ENCODE peak calls at places on chromosomes 7 and 10, in seven cellular contexts. P, A, O, X, F, Y and E are unnamed samples.

GRCh38 chr7:32256376-32256775 is 186.2 kb upstream of the PDE1C start:
- DNase-seq in P (no peak), A (no peak), O (no peak), X (no peak), F (no peak), Y (no peak), E (no peak)

GRCh38 chr7:51175316-51175991 is 141.2 kb downstream of the COBL start:
- DNase-seq in P (no peak), A (peak; percentile 75), O (no peak), X (no peak), F (no peak), Y (no peak), E (no peak)

GRCh38 chr7:127587663-127588018 is 570 bp upstream of the ARF5 start:
- DNase-seq in P (peak; percentile 24), A (no peak), O (no peak), X (no peak), F (no peak), Y (no peak), E (no peak)

GRCh38 chr7:11533229-11533820 is 298.7 kb downstream of the THSD7A start:
- DNase-seq in P (no peak), A (no peak), O (no peak), X (no peak), F (no peak), Y (no peak), E (no peak)

GRCh38 chr7:74164985-74165456 is 9.1 kb upstream of the EIF4H start:
- DNase-seq in P (peak; percentile 65), A (peak; percentile 84), O (no peak), X (peak; percentile 62), F (no peak), Y (no peak), E (no peak)

GRCh38 chr7:39336457-39336856 is 229.7 kb upstream of the YAE1 start:
- DNase-seq in P (no peak), A (no peak), O (peak; percentile 8), X (peak; percentile 20), F (no peak), Y (no peak), E (no peak)

GRCh38 chr10:73873843-73874215 is 526 bp downstream of the CAMK2G start:
- DNase-seq in P (no peak), A (no peak), O (no peak), X (no peak), F (no peak), Y (no peak), E (no peak)

GRCh38 chr7:100687261-100687660 is 6.8 kb downstream of the GIGYF1 start:
- DNase-seq in P (no peak), A (no peak), O (no peak), X (no peak), F (no peak), Y (no peak), E (no peak)

GRCh38 chr10:21648040-21648439 is 114.0 kb downstream of the MLLT10 start:
- DNase-seq in P (no peak), A (no peak), O (no peak), X (no peak), F (no peak), Y (no peak), E (no peak)

GRCh38 chr7:140358024-140358770 is 40.1 kb downstream of the SLC37A3 start:
- DNase-seq in P (no peak), A (no peak), O (no peak), X (no peak), F (no peak), Y (no peak), E (no peak)

GRCh38 chr7:74094224-74095095 is 10.9 kb downstream of the LIMK1 start:
- DNase-seq in P (peak; percentile 91), A (peak; percentile 93), O (peak; percentile 85), X (peak; percentile 92), F (no peak), Y (peak; percentile 66), E (peak; percentile 91)

GRCh38 chr7:83731154-83731553 is 82.2 kb upstream of the SEMA3E start:
- DNase-seq in P (no peak), A (no peak), O (no peak), X (no peak), F (no peak), Y (no peak), E (no peak)

GRCh38 chr7:106057962-106058901 is 53.9 kb downstream of the SYPL1 start:
- DNase-seq in P (no peak), A (peak; percentile 62), O (no peak), X (no peak), F (no peak), Y (no peak), E (peak; percentile 76)

GRCh38 chr7:135147899-135148721 is at the start of gene TMEM140:
- DNase-seq in P (no peak), A (no peak), O (peak; percentile 76), X (peak; percentile 93), F (no peak), Y (no peak), E (peak; percentile 33)

GRCh38 chr10:974785-975074 is 13.5 kb upstream of the GTPBP4 start:
- DNase-seq in P (no peak), A (peak; percentile 24), O (no peak), X (no peak), F (no peak), Y (no peak), E (no peak)

GRCh38 chr7:34748244-34749039 is 90.4 kb downstream of the NPSR1 start:
- DNase-seq in P (peak; percentile 99), A (peak; percentile 74), O (peak; percentile 81), X (peak; percentile 50), F (no peak), Y (no peak), E (peak; percentile 85)

GRCh38 chr10:67767245-67767644 is 70.7 kb downstream of the DNAJC12 start:
- DNase-seq in P (no peak), A (no peak), O (no peak), X (no peak), F (no peak), Y (no peak), E (no peak)

GRCh38 chr7:44172352-44172751 is 16.9 kb downstream of the GCK start:
- DNase-seq in P (no peak), A (no peak), O (no peak), X (no peak), F (no peak), Y (no peak), E (no peak)

GRCh38 chr10:63554666-63555065 is 33.5 kb downstream of the REEP3 start:
- DNase-seq in P (no peak), A (no peak), O (no peak), X (peak; percentile 97), F (no peak), Y (peak; percentile 51), E (peak; percentile 12)

GRCh38 chr7:100504887-100505611 is 21.3 kb downstream of the NYAP1 start:
- DNase-seq in P (no peak), A (no peak), O (no peak), X (no peak), F (no peak), Y (no peak), E (no peak)

DNA sequence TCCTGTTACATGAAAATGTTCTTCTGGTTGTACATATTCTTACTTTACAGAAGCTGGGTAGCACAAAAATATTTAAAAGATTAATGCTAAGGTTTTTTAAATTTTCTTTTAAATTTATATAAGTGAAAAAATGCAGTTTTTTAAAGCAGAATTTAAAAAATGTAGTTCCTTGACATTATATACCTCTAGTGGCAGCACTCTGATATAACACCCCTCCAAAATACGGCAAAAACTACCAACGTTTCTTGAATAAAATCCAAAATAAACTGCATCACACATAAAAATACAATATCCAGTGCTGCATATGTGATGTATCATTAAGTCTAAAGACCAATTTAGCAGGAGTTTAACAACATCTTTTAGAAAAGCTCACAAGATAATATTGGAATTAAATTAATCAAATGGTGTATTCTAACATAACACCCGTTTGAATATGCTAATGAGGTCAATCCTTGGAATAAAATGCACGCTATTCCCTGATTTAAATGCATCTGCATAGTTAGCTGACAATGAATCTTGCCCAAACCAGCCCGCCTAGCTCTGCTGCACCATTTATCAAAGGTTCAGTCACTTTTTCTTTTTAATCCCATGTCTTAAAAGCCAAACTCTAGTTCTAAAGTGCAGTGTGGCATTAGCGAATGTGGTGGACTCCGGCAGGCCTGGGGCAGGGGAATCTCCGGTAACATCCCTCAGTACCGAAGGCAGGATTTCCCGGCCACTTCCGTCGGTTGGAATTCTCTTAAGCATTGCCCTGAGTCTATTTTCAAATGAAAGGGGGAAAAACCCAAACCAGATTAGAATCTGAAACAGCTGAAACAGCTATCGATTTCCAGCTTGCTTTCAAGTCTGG is 1.2 kb downstream of the TCERG1L start:
- DNase-seq in P (no peak), A (no peak), O (no peak), X (peak; percentile 22), F (no peak), Y (no peak), E (no peak)
- TF ChIP-seq CTCF in P (peak; percentile 43), A (peak; percentile 74), O (peak; percentile 48), X (no peak), F (peak; percentile 60), Y (no peak), E (no peak)

GRCh38 chr10:79068562-79069324 is at the start of gene ZMIZ1:
- DNase-seq in P (peak; percentile 97), A (peak; percentile 95), O (peak; percentile 93), X (peak; percentile 94), F (peak; percentile 74), Y (peak; percentile 75), E (peak; percentile 95)
- TF ChIP-seq CTCF in P (peak; percentile 29), A (peak; percentile 37), O (peak; percentile 11), X (peak; percentile 16), F (peak; percentile 32), Y (peak; percentile 7), E (peak; percentile 19)

DNA sequence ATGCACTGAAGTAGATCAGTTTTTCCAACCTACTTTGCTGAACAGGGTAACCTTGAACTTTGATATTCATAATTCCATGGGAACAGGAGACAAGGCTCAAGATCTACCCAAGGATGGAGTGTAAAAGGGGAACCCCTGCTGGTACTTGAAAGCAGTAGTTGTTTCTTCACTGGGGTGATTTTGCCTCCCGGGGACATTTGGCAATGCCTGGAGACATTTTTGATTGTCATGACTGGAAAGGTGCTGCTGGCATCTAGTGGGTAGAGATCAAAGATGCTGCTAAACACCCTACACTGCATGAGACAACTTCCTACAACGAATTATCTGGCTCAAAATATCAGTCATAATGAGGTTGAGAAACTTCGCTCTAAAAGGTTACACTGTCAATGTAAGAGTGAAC is 214.8 kb upstream of the CTBP2 start:
- DNase-seq in P (no peak), A (no peak), O (no peak), X (peak; percentile 5), F (no peak), Y (no peak), E (peak; percentile 39)
- TF ChIP-seq CTCF in P (no peak), A (no peak), O (no peak), X (no peak), F (no peak), Y (peak; percentile 17), E (peak; percentile 35)

GRCh38 chr7:157470699-157471098 is 133.9 kb downstream of the DNAJB6 start:
- DNase-seq in P (no peak), A (no peak), O (no peak), X (no peak), F (no peak), Y (no peak), E (no peak)

GRCh38 chr7:157468221-157469111 is 131.7 kb downstream of the DNAJB6 start:
- DNase-seq in P (no peak), A (peak; percentile 34), O (no peak), X (no peak), F (no peak), Y (no peak), E (no peak)

GRCh38 chr7:157471259-157472125 is 134.7 kb downstream of the DNAJB6 start:
- DNase-seq in P (no peak), A (peak; percentile 26), O (no peak), X (no peak), F (no peak), Y (no peak), E (no peak)

GRCh38 chr7:157469181-157470016 is 132.6 kb downstream of the DNAJB6 start:
- DNase-seq in P (no peak), A (no peak), O (no peak), X (no peak), F (no peak), Y (no peak), E (no peak)

GRCh38 chr7:157470017-157470322 is 133.2 kb downstream of the DNAJB6 start:
- DNase-seq in P (no peak), A (peak; percentile 31), O (no peak), X (no peak), F (no peak), Y (no peak), E (no peak)
- TF ChIP-seq CTCF in P (no peak), A (no peak), O (no peak), X (no peak), F (no peak), Y (no peak), E (no peak)